ENCODE peak calls at places on chromosomes 1 and 21, in nine cellular contexts. I is HTR-8/SVneo, O is thoracic aorta, G is ovary, P is activated B cell treated with CpG ODN at 0.5 μM for 24 hours, T is T-helper 1 cell, F is B cell, L is left lung, Z is neural crest cell. D is an unnamed sample.

GRCh38 chr1:243784506-243784905 is 65.5 kb downstream of the AKT3 start:
- DNase-seq in P (no peak), F (no peak), L (no peak), G (peak), Z (no peak), I (no peak), O (no peak), T (no peak), D (no peak)

GRCh38 chr1:201142011-201142853 is 12.0 kb downstream of the TMEM9 start:
- DNase-seq in L (no peak), I (no peak), O (no peak), P (no peak), F (no peak), Z (no peak), G (peak), T (no peak), D (no peak)

GRCh38 chr1:109134423-109134822 is 20.5 kb downstream of the ELAPOR1 start:
- DNase-seq in O (no peak), Z (no peak), I (no peak), L (no peak), T (no peak), F (no peak), P (no peak), G (no peak), D (no peak)

GRCh38 chr21:27301216-27301615 is 334.3 kb upstream of the ADAMTS5 start:
- DNase-seq in I (no peak), Z (no peak), T (no peak), G (no peak), F (no peak), L (no peak), P (no peak), O (no peak), D (no peak)

GRCh38 chr1:198915327-198916231 is 276.7 kb downstream of the PTPRC start:
- DNase-seq in O (no peak), F (no peak), T (no peak), L (no peak), Z (no peak), I (no peak), G (no peak), P (no peak), D (no peak)

GRCh38 chr1:208499021-208499420 is 254.8 kb upstream of the PLXNA2 start:
- DNase-seq in T (no peak), F (no peak), P (no peak), G (no peak), O (no peak), L (no peak), I (no peak), Z (no peak), D (no peak)

GRCh38 chr1:109636201-109636952 is 16.7 kb downstream of the AMPD2 start:
- DNase-seq in Z (no peak), L (no peak), G (no peak), F (no peak), O (no peak), I (no peak), P (no peak), T (no peak), D (peak)

GRCh38 chr1:18668750-18669404 is 38.2 kb downstream of the PAX7 start:
- DNase-seq in G (no peak), T (no peak), L (no peak), F (no peak), Z (no peak), P (no peak), I (no peak), O (no peak), D (no peak)

GRCh38 chr1:159469921-159470595 is 30.5 kb downstream of the OR10J1 start:
- DNase-seq in I (no peak), T (no peak), O (no peak), F (no peak), Z (no peak), P (no peak), L (no peak), G (no peak), D (no peak)

GRCh38 chr1:41712687-41713086 is 206.0 kb downstream of the HIVEP3 start:
- DNase-seq in Z (no peak), I (peak), F (no peak), T (no peak), L (no peak), P (peak), G (no peak), O (no peak), D (no peak)

GRCh38 chr1:111515291-111516007 is 12.0 kb upstream of the ADORA3 start:
- DNase-seq in I (no peak), P (peak), O (no peak), L (peak), Z (no peak), F (peak), G (peak), T (no peak), D (no peak)